ENCODE peak calls at places on chromosomes 12 and 14, in eight cellular contexts. O is GM13977, I is tibial nerve, R is HCT116, P is GM12865, Z is Calu3, U is activated B cell treated with CpG ODN at 0.5 μM for 24 hours, F is endothelial cell. T is an unnamed sample.

GRCh38 chr14:102930753-102931579 is 8.5 kb downstream of the AMN start:
- DNase-seq in I (no peak), Z (peak), F (no peak), U (no peak), R (peak), O (no peak), P (no peak), T (no peak)

GRCh38 chr12:12684375-12685106 is 11.4 kb downstream of the GPR19 start:
- DNase-seq in Z (peak), R (no peak), O (no peak), P (no peak), I (no peak), F (peak), U (no peak), T (no peak)

GRCh38 chr12:27319394-27319793 is 13.2 kb upstream of the BMAL2 start:
- DNase-seq in I (no peak), R (no peak), P (no peak), Z (no peak), U (no peak), F (no peak), O (no peak), T (no peak)

GRCh38 chr14:74616507-74616906 is 4.5 kb upstream of the LTBP2 start:
- DNase-seq in F (no peak), I (no peak), O (no peak), R (peak), P (no peak), U (no peak), Z (peak), T (no peak)

GRCh38 chr14:26370118-26370517 is 227.7 kb downstream of the NOVA1 start:
- DNase-seq in I (no peak), P (no peak), U (no peak), O (no peak), Z (no peak), R (no peak), F (no peak), T (no peak)

GRCh38 chr12:47843226-47843980 is 23.7 kb upstream of the HDAC7 start:
- DNase-seq in Z (no peak), I (no peak), R (no peak), U (no peak), O (no peak), F (no peak), P (no peak), T (no peak)

GRCh38 chr12:98896938-98897337 is 251.8 kb downstream of the APAF1 start:
- DNase-seq in P (peak), U (no peak), F (peak), I (no peak), Z (no peak), O (no peak), R (no peak), T (no peak)

GRCh38 chr12:27818421-27818918 is 38.4 kb upstream of the MANSC4 start:
- DNase-seq in P (no peak), Z (no peak), F (no peak), R (no peak), I (no peak), O (no peak), U (no peak), T (no peak)

GRCh38 chr12:16389594-16389993 is 42.1 kb downstream of the MGST1 start:
- DNase-seq in U (no peak), F (no peak), I (no peak), O (no peak), P (no peak), R (no peak), Z (no peak), T (no peak)

GRCh38 chr14:31456841-31457664 is at the start of gene DTD2:
- DNase-seq in P (peak), R (peak), I (peak), O (peak), Z (peak), U (peak), F (peak), T (peak)

GRCh38 chr12:110547090-110547489 is 36.0 kb downstream of the PPTC7 start:
- DNase-seq in R (no peak), Z (no peak), I (no peak), U (no peak), F (no peak), P (no peak), O (no peak), T (no peak)

GRCh38 chr14:26594756-26595545 is 2.9 kb downstream of the NOVA1 start:
- DNase-seq in O (no peak), U (no peak), R (no peak), I (no peak), Z (no peak), F (no peak), P (no peak), T (no peak)

GRCh38 chr14:101781240-101782061 is 19.9 kb downstream of the PPP2R5C start:
- DNase-seq in I (no peak), O (peak), R (no peak), F (peak), Z (peak), P (no peak), U (no peak), T (no peak)

GRCh38 chr12:34401659-34402227 is 379.4 kb downstream of the ALG10 start:
- DNase-seq in O (peak), F (peak), R (no peak), P (no peak), U (peak), I (peak), Z (no peak), T (peak)

GRCh38 chr14:68124050-68124449 is 304.5 kb downstream of the RAD51B start:
- DNase-seq in U (no peak), I (no peak), P (no peak), F (no peak), R (no peak), O (no peak), Z (no peak), T (no peak)

GRCh38 chr14:76516884-76517283 is 140.9 kb downstream of the ESRRB start:
- DNase-seq in Z (no peak), U (no peak), R (no peak), F (no peak), P (no peak), O (no peak), I (no peak), T (no peak)

GRCh38 chr12:132170094-132170636 is 25.9 kb downstream of the NOC4L start:
- DNase-seq in P (no peak), F (no peak), O (no peak), U (no peak), R (no peak), I (no peak), Z (no peak), T (no peak)

GRCh38 chr14:92692822-92693226 is 55.6 kb downstream of the LGMN start:
- DNase-seq in P (no peak), U (no peak), F (no peak), Z (peak), I (no peak), O (no peak), R (no peak), T (no peak)

GRCh38 chr12:70217416-70217815 is 25.8 kb upstream of the CNOT2 start:
- DNase-seq in F (no peak), R (no peak), O (no peak), Z (no peak), I (no peak), U (no peak), P (no peak), T (no peak)

GRCh38 chr14:101187816-101188570 is 284.5 kb upstream of the RTL1 start:
- DNase-seq in Z (no peak), U (no peak), R (no peak), F (no peak), I (no peak), O (no peak), P (no peak), T (no peak)

GRCh38 chr12:91877022-91877421 is 268.6 kb downstream of the BTG1 start:
- DNase-seq in U (peak), Z (peak), F (no peak), I (no peak), P (peak), R (no peak), O (no peak), T (no peak)

GRCh38 chr14:106372870-106373657 is 846.7 kb downstream of the TMEM121 start:
- DNase-seq in R (peak), O (peak), Z (peak), I (no peak), P (peak), U (peak), F (no peak), T (no peak)

GRCh38 chr14:79629891-79630560 is 581.3 kb downstream of the DIO2 start:
- DNase-seq in F (no peak), I (no peak), Z (no peak), O (no peak), P (no peak), U (no peak), R (no peak), T (no peak)

GRCh38 chr14:96571311-96571710 is 69.1 kb downstream of the PAPOLA start:
- DNase-seq in I (no peak), U (no peak), F (no peak), Z (no peak), O (no peak), R (no peak), P (no peak), T (no peak)

GRCh38 chr14:39351708-39352107 is 80.5 kb downstream of the FBXO33 start:
- DNase-seq in O (no peak), U (no peak), I (no peak), R (no peak), P (no peak), F (no peak), Z (no peak), T (no peak)

GRCh38 chr12:121803861-121804416 is at the start of gene SETD1B:
- DNase-seq in U (peak), P (peak), I (no peak), Z (peak), O (peak), R (no peak), F (peak), T (no peak)

GRCh38 chr14:34070917-34071407 is 120.1 kb upstream of the EGLN3 start:
- DNase-seq in P (no peak), I (no peak), F (no peak), Z (no peak), O (no peak), U (no peak), R (no peak), T (no peak)

GRCh38 chr12:123949118-123949774 is 23.4 kb downstream of the CCDC92 start:
- DNase-seq in I (no peak), U (no peak), R (no peak), F (no peak), O (no peak), P (no peak), Z (no peak), T (no peak)

DNA sequence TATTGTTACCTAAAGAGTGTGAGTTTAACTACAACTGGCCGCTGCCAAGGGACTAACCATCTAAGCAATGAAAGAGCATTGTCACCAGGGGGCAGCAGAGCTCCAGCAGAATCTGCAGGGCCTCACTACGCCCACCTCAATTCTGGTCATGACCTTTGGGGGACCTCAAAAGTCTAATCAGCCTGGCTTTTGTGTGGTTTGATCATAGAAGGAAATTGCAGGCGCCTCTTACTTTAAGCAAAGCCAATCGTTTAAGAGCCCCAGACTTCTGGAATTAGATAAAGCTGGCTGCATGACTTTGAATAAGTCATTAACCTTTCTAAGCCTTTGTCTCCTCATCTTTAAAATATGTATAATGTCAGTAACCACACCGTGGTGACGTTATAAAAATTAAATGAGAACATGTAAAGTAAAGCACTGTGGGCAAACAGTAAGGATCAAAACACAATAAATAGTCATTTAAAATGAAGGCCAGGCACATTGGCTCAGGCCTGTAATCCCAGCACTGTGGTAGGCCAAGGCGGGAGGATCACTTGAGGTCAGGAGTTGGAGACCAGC is 58.6 kb downstream of the TBX3 start:
- DNase-seq in O (peak), Z (peak), I (no peak), F (peak), U (no peak), R (peak), P (peak), T (peak)
- TF ChIP-seq CTCF in O (peak), Z (peak), I (peak), F (peak), U (no peak), R (peak), P (peak), T (peak)

GRCh38 chr14:99200654-99201005 is 71.4 kb downstream of the BCL11B start:
- DNase-seq in P (no peak), U (no peak), Z (no peak), O (no peak), R (no peak), F (no peak), I (no peak), T (no peak)

GRCh38 chr14:99202516-99202915 is 69.5 kb downstream of the BCL11B start:
- DNase-seq in U (no peak), Z (no peak), P (no peak), R (no peak), I (no peak), F (no peak), O (no peak), T (no peak)

GRCh38 chr14:99203080-99203479 is 68.9 kb downstream of the BCL11B start:
- DNase-seq in I (no peak), F (no peak), R (no peak), Z (no peak), U (no peak), P (no peak), O (no peak), T (no peak)

GRCh38 chr14:99199854-99200653 is 71.9 kb downstream of the BCL11B start:
- DNase-seq in R (no peak), P (no peak), Z (no peak), O (no peak), U (no peak), I (no peak), F (no peak), T (no peak)

GRCh38 chr14:99201351-99202073 is 70.5 kb downstream of the BCL11B start:
- DNase-seq in R (no peak), P (no peak), O (no peak), F (no peak), Z (no peak), I (no peak), U (no peak), T (no peak)
- TF ChIP-seq CTCF in R (no peak), P (no peak), O (no peak), F (no peak), Z (no peak), I (no peak), U (no peak), T (peak)

DNA sequence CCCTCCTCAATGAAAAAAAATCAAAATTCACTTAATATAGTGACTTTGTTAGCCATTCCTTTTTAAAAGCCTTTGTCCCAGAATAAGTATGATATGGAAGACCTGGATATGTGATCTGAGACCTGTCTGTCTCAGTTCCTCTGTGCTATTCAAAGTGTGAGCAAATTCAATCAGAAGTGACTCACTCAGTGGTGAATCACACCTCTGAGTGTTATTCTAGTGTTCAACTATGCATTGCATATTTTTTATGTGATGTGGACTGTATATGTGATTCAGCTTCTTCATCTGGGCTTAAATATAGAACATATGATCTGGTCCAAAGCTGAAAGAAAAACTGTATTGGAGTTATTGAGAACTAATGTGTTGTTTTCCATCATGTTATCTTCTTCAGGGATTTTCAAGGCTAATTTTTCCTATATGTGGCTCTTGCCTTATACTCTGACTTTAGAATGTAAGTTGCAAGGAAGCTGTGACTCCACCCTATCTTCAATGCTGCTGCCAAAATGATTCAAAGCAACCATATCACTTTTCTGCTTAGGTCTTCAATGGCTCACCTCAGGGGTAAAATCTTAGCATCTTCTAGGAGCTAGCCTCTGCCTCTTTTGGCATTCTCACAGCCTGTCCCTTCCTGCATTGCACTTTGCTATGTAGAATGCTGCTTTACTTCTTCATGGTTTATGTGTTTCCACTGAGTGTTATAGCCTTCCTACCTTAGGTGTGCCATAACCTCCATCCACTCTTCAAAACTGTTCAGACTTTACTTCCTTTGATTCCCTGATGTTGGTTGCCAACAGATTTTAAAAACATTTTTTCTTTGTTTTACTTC is 169.8 kb downstream of the OTOGL start:
- DNase-seq in O (no peak), U (no peak), F (no peak), R (peak), I (no peak), P (peak), Z (no peak), T (no peak)
- TF ChIP-seq CTCF in O (no peak), U (no peak), F (no peak), R (no peak), I (no peak), P (no peak), Z (no peak), T (no peak)

DNA sequence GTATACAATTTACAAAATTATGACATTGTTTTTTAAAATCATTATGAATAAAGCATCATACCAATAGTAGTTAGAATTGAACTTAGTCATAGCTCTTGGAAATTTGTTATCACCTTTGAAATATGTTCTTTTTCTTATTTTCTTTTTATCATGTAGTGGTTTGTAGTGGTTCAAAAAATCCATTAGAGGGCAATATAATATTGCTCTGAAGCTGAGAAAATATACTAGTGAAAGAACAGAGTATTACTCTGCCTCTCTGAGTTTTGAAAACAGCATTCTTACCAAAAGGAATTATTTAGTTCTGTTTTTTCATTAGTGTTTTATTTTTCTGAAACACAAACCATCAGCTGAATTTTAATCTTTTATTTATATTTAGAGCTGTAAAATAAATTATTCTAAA is 76.2 kb downstream of the PDZRN4 start:
- DNase-seq in U (no peak), P (no peak), I (no peak), O (peak), R (no peak), Z (no peak), F (no peak), T (no peak)
- TF ChIP-seq CTCF in U (no peak), P (peak), I (peak), O (peak), R (peak), Z (no peak), F (peak), T (peak)

DNA sequence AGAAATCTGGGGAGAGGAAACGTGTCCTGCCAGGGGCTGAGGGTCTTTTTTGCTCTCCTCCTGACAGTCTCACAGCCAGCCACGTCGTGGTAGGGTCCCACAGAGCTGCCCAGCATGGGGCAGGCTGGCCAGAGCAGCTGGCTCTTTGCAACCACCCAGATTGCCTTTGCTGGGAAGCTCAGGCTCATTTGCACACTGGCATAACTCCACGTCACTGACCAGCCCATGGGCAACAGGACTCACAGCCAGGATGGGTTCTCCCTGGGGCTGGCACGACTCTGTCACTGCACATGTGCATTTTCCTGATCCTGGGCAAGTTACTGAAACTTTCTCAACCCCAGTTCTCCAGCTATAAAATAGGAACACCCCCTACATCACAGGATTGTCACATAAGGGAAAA is 242.2 kb downstream of the DPF3 start:
- DNase-seq in Z (no peak), U (no peak), I (no peak), O (no peak), R (no peak), F (no peak), P (no peak), T (no peak)
- TF ChIP-seq CTCF in Z (no peak), U (no peak), I (no peak), O (no peak), R (no peak), F (no peak), P (no peak), T (no peak)

GRCh38 chr12:401235-402126 is at the start of gene CCDC77:
- DNase-seq in R (peak), F (peak), Z (peak), U (peak), I (peak), P (peak), O (peak), T (peak)

GRCh38 chr12:400828-401227 is 616 bp upstream of the CCDC77 start:
- DNase-seq in R (no peak), F (no peak), I (no peak), O (no peak), P (no peak), Z (no peak), U (no peak), T (no peak)

GRCh38 chr12:402127-402456 is 648 bp downstream of the CCDC77 start:
- DNase-seq in R (no peak), I (no peak), F (peak), U (no peak), P (peak), O (no peak), Z (peak), T (no peak)
- TF ChIP-seq CTCF in R (peak), I (no peak), F (no peak), U (no peak), P (no peak), O (peak), Z (no peak), T (no peak)

DNA sequence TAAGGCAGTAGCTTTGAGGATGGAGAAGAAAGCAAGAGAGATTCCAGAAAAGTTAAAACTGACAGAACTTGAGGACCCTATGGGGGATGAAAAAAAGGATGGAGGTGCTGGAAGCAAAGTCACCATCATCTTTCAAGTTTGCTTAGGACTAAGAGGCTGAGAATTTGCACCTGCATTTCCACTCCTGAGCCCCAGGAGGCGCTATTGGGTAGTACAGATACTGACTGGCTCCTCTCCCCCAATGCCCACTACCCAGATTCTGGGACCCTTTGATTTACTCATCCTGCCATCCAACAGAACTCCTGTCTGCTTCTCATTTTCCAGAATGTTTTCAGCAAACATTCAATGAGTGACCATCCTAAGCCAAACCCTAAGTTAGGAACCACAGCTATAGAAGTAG is 34.0 kb upstream of the CMKLR1 start:
- DNase-seq in P (no peak), I (no peak), Z (no peak), F (no peak), U (no peak), O (no peak), R (no peak), T (no peak)
- TF ChIP-seq CTCF in P (peak), I (no peak), Z (peak), F (peak), U (no peak), O (peak), R (peak), T (peak)

GRCh38 chr12:57011438-57012424 is 4.6 kb downstream of the TAC3 start:
- DNase-seq in U (no peak), F (no peak), O (no peak), P (peak), R (no peak), I (no peak), Z (no peak), T (no peak)

GRCh38 chr12:57010627-57011224 is 4.4 kb upstream of the ZBTB39 start:
- DNase-seq in O (no peak), F (no peak), I (no peak), P (no peak), U (no peak), Z (no peak), R (no peak), T (no peak)

GRCh38 chr12:57009949-57010626 is 3.7 kb upstream of the ZBTB39 start:
- DNase-seq in U (no peak), F (no peak), O (no peak), R (no peak), I (no peak), Z (no peak), P (no peak), T (no peak)

GRCh38 chr12:57016348-57016747 is at the start of gene TAC3:
- DNase-seq in O (no peak), R (no peak), F (no peak), Z (no peak), P (no peak), U (no peak), I (no peak), T (no peak)

GRCh38 chr12:57012600-57013465 is 3.5 kb downstream of the TAC3 start:
- DNase-seq in I (no peak), O (peak), P (peak), U (no peak), F (no peak), R (no peak), Z (no peak), T (no peak)
- TF ChIP-seq CTCF in I (no peak), O (no peak), P (no peak), U (no peak), F (no peak), R (no peak), Z (no peak), T (peak)